ENCODE peak calls at places on chromosomes 7 and 10, in four cellular contexts. E is HepG2, P is A549, O is GM12878. H is an unnamed sample.

GRCh38 chr10:37584643-37585042 is 272.8 kb downstream of the ZNF248 start:
- ATAC-seq in O (no peak), P (no peak), E (no peak), H (no peak)

GRCh38 chr7:16455591-16455990 is 9.9 kb downstream of the SOSTDC1 start:
- ATAC-seq in E (no peak), O (no peak), P (no peak), H (no peak)

GRCh38 chr7:130113887-130114286 is 43.6 kb downstream of the KLHDC10 start:
- ATAC-seq in O (peak), E (peak), P (no peak), H (no peak)

GRCh38 chr7:98230746-98231471 is 19.7 kb downstream of the BHLHA15 start:
- ATAC-seq in P (peak), E (no peak), O (no peak), H (no peak)

GRCh38 chr10:125624800-125625199 is 58.2 kb downstream of the TEX36 start:
- ATAC-seq in O (no peak), E (no peak), P (no peak), H (no peak)

GRCh38 chr10:132891313-132891712 is 51.1 kb downstream of the CFAP46 start:
- ATAC-seq in P (no peak), O (no peak), E (no peak), H (no peak)

GRCh38 chr10:35459449-35459847 is 123.1 kb downstream of the CCNY start:
- ATAC-seq in P (no peak), O (no peak), E (no peak), H (no peak)

GRCh38 chr10:67075381-67076001 is 149.7 kb downstream of the LRRTM3 start:
- ATAC-seq in E (no peak), O (no peak), P (no peak), H (no peak)

GRCh38 chr7:77351539-77352004 is 64.6 kb downstream of the GSAP start:
- ATAC-seq in E (no peak), O (peak), P (no peak), H (no peak)

GRCh38 chr10:102467971-102468438 is 16.7 kb upstream of the C10orf95 start:
- ATAC-seq in O (no peak), E (no peak), P (no peak), H (no peak)

GRCh38 chr7:19066109-19066508 is 51.3 kb downstream of the TWIST1 start:
- ATAC-seq in P (no peak), E (no peak), O (no peak), H (no peak)

GRCh38 chr10:32379950-32380547 is 33.1 kb upstream of the EPC1 start:
- ATAC-seq in O (no peak), P (no peak), E (peak), H (no peak)

GRCh38 chr7:99579956-99580777 is 17.9 kb upstream of the TMEM225B start:
- ATAC-seq in P (peak), O (peak), E (peak), H (peak)

GRCh38 chr7:149864023-149864422 is 9.7 kb upstream of the ATP6V0E2 start:
- ATAC-seq in O (no peak), P (no peak), E (no peak), H (no peak)

GRCh38 chr7:47500103-47500563 is 81.8 kb downstream of the TNS3 start:
- ATAC-seq in E (peak), P (peak), O (no peak), H (no peak)

GRCh38 chr10:95872158-95872711 is 35.5 kb upstream of the CC2D2B start:
- ATAC-seq in P (no peak), E (no peak), O (no peak), H (no peak)

GRCh38 chr7:13850185-13850752 is 139.2 kb downstream of the ETV1 start:
- ATAC-seq in O (peak), P (no peak), E (no peak), H (peak)

GRCh38 chr7:46603780-46604725 is 683.0 kb upstream of the IGFBP3 start:
- ATAC-seq in O (no peak), P (no peak), E (no peak), H (peak)

GRCh38 chr10:71666607-71667373 is 52.8 kb downstream of the C10orf105 start:
- ATAC-seq in O (peak), P (no peak), E (no peak), H (peak)

GRCh38 chr10:3251172-3251571 is 78.6 kb upstream of the PITRM1 start:
- ATAC-seq in P (no peak), E (no peak), O (no peak), H (no peak)

GRCh38 chr10:60206735-60207134 is 182.9 kb downstream of the ANK3 start:
- ATAC-seq in P (no peak), E (no peak), O (no peak), H (no peak)

GRCh38 chr10:29555091-29555745 is 79.6 kb downstream of the SVIL start:
- ATAC-seq in P (no peak), E (no peak), O (no peak), H (no peak)
- H3K27ac ChIP-seq in P (no peak), E (no peak), O (no peak), H (peak)

GRCh38 chr7:2605608-2606538 is 25.9 kb upstream of the TTYH3 start:
- ATAC-seq in E (no peak), P (no peak), O (no peak), H (no peak)
- TF ChIP-seq CTCF in E (peak), P (no peak), O (no peak), H (no peak)

GRCh38 chr7:74482629-74483401 is 29.1 kb downstream of the GTF2IRD1 start:
- ATAC-seq in P (peak), O (no peak), E (no peak), H (peak)
- TF ChIP-seq EP300 in P (peak), O (no peak), E (no peak), H (no peak)

DNA sequence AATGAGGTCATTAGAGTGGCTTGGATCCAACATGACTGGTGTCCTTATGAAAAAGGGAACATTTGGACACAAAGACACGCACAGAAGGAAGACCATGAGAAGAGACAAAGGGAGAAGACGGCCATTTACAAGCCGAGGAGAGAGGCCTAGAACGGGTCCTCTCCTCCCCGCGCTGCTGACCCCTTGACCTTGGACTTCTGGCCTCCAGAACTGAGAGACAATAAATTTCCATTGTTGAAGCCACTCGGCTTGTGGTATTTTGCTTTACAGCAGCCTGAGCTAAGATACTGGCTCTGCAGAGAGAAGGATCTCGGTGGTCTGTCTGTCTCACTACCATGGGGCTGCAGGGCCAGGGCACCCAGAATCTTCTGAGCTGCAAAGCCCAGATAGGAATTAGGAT is 38.1 kb upstream of the ECHDC3 start:
- ATAC-seq in P (no peak), O (no peak), E (no peak), H (no peak)
- H3K27ac ChIP-seq in P (no peak), O (no peak), E (peak), H (no peak)